ENCODE peak calls at places on chromosomes 16 and 17, in seven cellular contexts. W is ovary, Z is thyroid gland, R is testis, P is BE2C, F is neural progenitor cell, Q is left ventricle myocardium inferior. M is an unnamed sample.

GRCh38 chr16:75288596-75289120 is 37.2 kb upstream of the BCAR1 start:
- DNase-seq in W (no peak), Z (peak; percentile 57), R (no peak), P (no peak), F (no peak), Q (no peak), M (no peak)

GRCh38 chr16:88366704-88367047 is 16.1 kb upstream of the ZNF469 start:
- DNase-seq in W (no peak), Z (no peak), R (no peak), P (no peak), F (no peak), Q (no peak), M (no peak)

GRCh38 chr16:3982216-3982615 is 101.7 kb upstream of the CREBBP start:
- DNase-seq in W (no peak), Z (no peak), R (peak; percentile 56), P (no peak), F (no peak), Q (no peak), M (no peak)

GRCh38 chr17:73554498-73554897 is 89.7 kb downstream of the SDK2 start:
- DNase-seq in W (no peak), Z (no peak), R (no peak), P (no peak), F (no peak), Q (no peak), M (no peak)

GRCh38 chr17:45227101-45227591 is 5.5 kb downstream of the FMNL1 start:
- DNase-seq in W (no peak), Z (no peak), R (no peak), P (no peak), F (no peak), Q (no peak), M (no peak)

GRCh38 chr16:49809561-49809960 is 46.4 kb downstream of the ZNF423 start:
- DNase-seq in W (no peak), Z (no peak), R (no peak), P (no peak), F (no peak), Q (no peak), M (no peak)

GRCh38 chr17:57480438-57481196 is 224.3 kb downstream of the MSI2 start:
- DNase-seq in W (no peak), Z (peak; percentile 86), R (no peak), P (no peak), F (no peak), Q (no peak), M (no peak)

GRCh38 chr16:66131156-66131807 is 235.2 kb upstream of the CDH5 start:
- DNase-seq in W (no peak), Z (no peak), R (no peak), P (no peak), F (no peak), Q (no peak), M (no peak)

GRCh38 chr17:57523926-57524634 is 221.0 kb downstream of the CCDC182 start:
- DNase-seq in W (no peak), Z (peak; percentile 89), R (no peak), P (no peak), F (no peak), Q (peak; percentile 73), M (no peak)

GRCh38 chr16:50680907-50681885 is at the start of gene SNX20:
- DNase-seq in W (no peak), Z (no peak), R (peak; percentile 29), P (no peak), F (no peak), Q (peak; percentile 33), M (no peak)

GRCh38 chr16:67406628-67407027 is 9.6 kb downstream of the ZDHHC1 start:
- DNase-seq in W (no peak), Z (no peak), R (no peak), P (no peak), F (no peak), Q (no peak), M (no peak)

GRCh38 chr16:49484454-49484853 is 110.8 kb downstream of the C16orf78 start:
- DNase-seq in W (peak; percentile 85), Z (peak; percentile 61), R (peak; percentile 79), P (peak; percentile 82), F (peak; percentile 86), Q (peak; percentile 76), M (no peak)

GRCh38 chr17:77778636-77779524 is 179.6 kb upstream of the TNRC6C start:
- DNase-seq in W (peak; percentile 25), Z (peak; percentile 84), R (peak; percentile 19), P (peak; percentile 28), F (no peak), Q (peak; percentile 71), M (no peak)

GRCh38 chr16:84876873-84877606 is 57.3 kb downstream of the CRISPLD2 start:
- DNase-seq in W (no peak), Z (no peak), R (no peak), P (no peak), F (peak; percentile 18), Q (peak; percentile 6), M (no peak)

GRCh38 chr17:68572138-68572842 is 28.9 kb downstream of the FAM20A start:
- DNase-seq in W (no peak), Z (no peak), R (no peak), P (no peak), F (no peak), Q (no peak), M (no peak)

GRCh38 chr17:4840893-4841242 is 7.7 kb downstream of the MINK1 start:
- DNase-seq in W (no peak), Z (no peak), R (no peak), P (no peak), F (no peak), Q (no peak), M (no peak)

GRCh38 chr16:73062640-73063283 is 14.8 kb upstream of the ZFHX3 start:
- DNase-seq in W (no peak), Z (no peak), R (no peak), P (peak; percentile 55), F (peak; percentile 86), Q (no peak), M (no peak)

GRCh38 chr17:67528751-67529436 is 151.8 kb downstream of the PITPNC1 start:
- DNase-seq in W (peak; percentile 85), Z (peak; percentile 98), R (peak; percentile 86), P (peak; percentile 93), F (peak; percentile 84), Q (peak; percentile 72), M (no peak)

GRCh38 chr16:70711211-70711978 is 25.5 kb upstream of the MTSS2 start:
- DNase-seq in W (no peak), Z (no peak), R (no peak), P (no peak), F (no peak), Q (no peak), M (no peak)

GRCh38 chr17:47698749-47699535 is 5.0 kb downstream of the TBKBP1 start:
- DNase-seq in W (peak; percentile 75), Z (peak; percentile 57), R (peak; percentile 63), P (peak; percentile 75), F (peak; percentile 75), Q (peak; percentile 55), M (peak; percentile 85)

GRCh38 chr16:2364638-2365210 is 24.2 kb upstream of the ABCA3 start:
- DNase-seq in W (no peak), Z (no peak), R (no peak), P (no peak), F (no peak), Q (no peak), M (no peak)

DNA sequence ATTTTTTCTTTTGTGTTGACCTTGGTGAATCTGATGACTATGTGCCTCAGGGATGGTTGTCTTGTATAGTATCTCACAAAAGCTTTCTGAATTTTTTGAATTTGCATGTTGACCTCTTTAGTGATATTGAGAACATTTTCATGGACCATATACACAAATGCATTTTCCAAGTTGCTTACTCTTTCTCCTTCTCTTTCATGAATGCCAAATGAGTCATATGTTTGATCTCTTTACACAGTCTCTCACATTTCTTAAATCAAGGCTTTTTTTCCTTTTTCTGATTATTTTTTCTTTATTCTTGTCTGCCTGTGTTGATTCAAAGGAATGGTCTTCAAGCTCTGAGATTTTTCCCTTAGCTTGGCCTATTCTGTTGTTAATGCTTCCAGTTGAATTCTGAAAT is 46.6 kb upstream of the KCNJ16 start:
- DNase-seq in W (no peak), Z (no peak), R (no peak), P (no peak), F (no peak), Q (no peak), M (no peak)
- TF ChIP-seq CTCF in W (no peak), Z (no peak), R (no peak), P (no peak), F (no peak), Q (no peak), M (no peak)

GRCh38 chr16:10558746-10559641 is 21.4 kb downstream of the EMP2 start:
- DNase-seq in W (peak; percentile 76), Z (peak; percentile 54), R (peak; percentile 69), P (no peak), F (no peak), Q (peak; percentile 77), M (no peak)
- H3K4me3 ChIP-seq in W (no peak overlapping the region), Z (no peak overlapping the region), R (no peak overlapping the region), P (no peak overlapping the region), F (no peak overlapping the region), Q (peak overlapping the region; percentile 49), M (no peak overlapping the region)

GRCh38 chr17:75631353-75631752 is 1.9 kb upstream of the SMIM5 start:
- DNase-seq in W (no peak), Z (no peak), R (no peak), P (peak; percentile 4), F (no peak), Q (no peak), M (no peak)

GRCh38 chr17:75634376-75634740 is 1.1 kb downstream of the SMIM5 start:
- DNase-seq in W (no peak), Z (no peak), R (no peak), P (no peak), F (peak; percentile 83), Q (no peak), M (no peak)

GRCh38 chr17:75632428-75632827 is 806 bp upstream of the SMIM5 start:
- DNase-seq in W (no peak), Z (no peak), R (no peak), P (no peak), F (no peak), Q (no peak), M (no peak)

GRCh38 chr17:75633484-75634375 is 496 bp downstream of the SMIM5 start:
- DNase-seq in W (peak; percentile 88), Z (peak; percentile 98), R (peak; percentile 96), P (peak; percentile 94), F (peak; percentile 95), Q (peak; percentile 93), M (peak; percentile 94)

GRCh38 chr17:75632863-75633483 is at the start of gene SMIM5:
- DNase-seq in W (peak; percentile 91), Z (peak; percentile 88), R (peak; percentile 92), P (peak; percentile 90), F (peak; percentile 91), Q (peak; percentile 87), M (peak; percentile 91)
- H3K4me1 ChIP-seq in W (peaks cover 12% of the 10 kb centered on the region), Z (peaks cover 55% of the 10 kb centered on the region), R (peaks cover 41% of the 10 kb centered on the region), P (peaks cover 11% of the 10 kb centered on the region), F (peaks cover 25% of the 10 kb centered on the region), Q (peaks cover 55% of the 10 kb centered on the region), M (peaks cover 19% of the 10 kb centered on the region)

GRCh38 chr17:44071198-44071520 is 624 bp downstream of the G6PC3 start:
- DNase-seq in W (no peak), Z (no peak), R (no peak), P (no peak), F (no peak), Q (no peak), M (no peak)

GRCh38 chr17:44071772-44072171 is 1.2 kb downstream of the G6PC3 start:
- DNase-seq in W (no peak), Z (no peak), R (no peak), P (no peak), F (no peak), Q (no peak), M (no peak)

GRCh38 chr17:44069974-44070454 is 521 bp upstream of the G6PC3 start:
- DNase-seq in W (no peak), Z (no peak), R (no peak), P (no peak), F (no peak), Q (no peak), M (peak; percentile 42)

GRCh38 chr17:44067547-44067945 is 1.1 kb upstream of the LSM12 start:
- DNase-seq in W (no peak), Z (no peak), R (no peak), P (no peak), F (no peak), Q (no peak), M (no peak)

GRCh38 chr17:44070455-44071197 is at the start of gene G6PC3:
- DNase-seq in W (peak; percentile 94), Z (peak; percentile 97), R (peak; percentile 98), P (peak; percentile 99), F (peak; percentile 99), Q (peak; percentile 95), M (peak; percentile 99)
- TF ChIP-seq CTCF in W (peak; percentile 49), Z (no peak), R (no peak), P (peak; percentile 5), F (no peak), Q (peak; percentile 22), M (no peak)

M was measured in Caco-2.